ENCODE peak calls at places on chromosomes 3 and 15, in nine cellular contexts. One of them, this sample, is unnamed.

GRCh38 chr3:194870394-194871110 is 184.9 kb downstream of the FAM43A start:
- DNase-seq in ELF-1: peak
- DNase-seq in AML-193: no peak
- DNase-seq in GM12865: no peak
- DNase-seq in cardiac muscle cell: peak
- DNase-seq in cerebellum: no peak
- DNase-seq in EH: peak
- DNase-seq in NCI-H510A: no peak
- DNase-seq in ACHN: no peak
- DNase-seq in this sample: no peak

GRCh38 chr3:44584646-44585501 is at the start of gene ZNF660:
- DNase-seq in ELF-1: peak
- DNase-seq in AML-193: peak
- DNase-seq in GM12865: peak
- DNase-seq in cardiac muscle cell: peak
- DNase-seq in cerebellum: peak
- DNase-seq in EH: peak
- DNase-seq in NCI-H510A: peak
- DNase-seq in ACHN: no peak
- DNase-seq in this sample: peak

GRCh38 chr3:71495708-71496472 is 87.6 kb downstream of the FOXP1 start:
- DNase-seq in ELF-1: peak
- DNase-seq in AML-193: peak
- DNase-seq in GM12865: no peak
- DNase-seq in cardiac muscle cell: no peak
- DNase-seq in cerebellum: no peak
- DNase-seq in EH: peak
- DNase-seq in NCI-H510A: no peak
- DNase-seq in ACHN: peak
- DNase-seq in this sample: no peak

GRCh38 chr3:48415251-48415953 is 14.5 kb downstream of the PLXNB1 start:
- DNase-seq in ELF-1: no peak
- DNase-seq in AML-193: no peak
- DNase-seq in GM12865: no peak
- DNase-seq in cardiac muscle cell: no peak
- DNase-seq in cerebellum: no peak
- DNase-seq in EH: no peak
- DNase-seq in NCI-H510A: no peak
- DNase-seq in ACHN: no peak
- DNase-seq in this sample: no peak

GRCh38 chr3:30681276-30682211 is 75.1 kb downstream of the TGFBR2 start:
- DNase-seq in ELF-1: peak
- DNase-seq in AML-193: no peak
- DNase-seq in GM12865: no peak
- DNase-seq in cardiac muscle cell: no peak
- DNase-seq in cerebellum: no peak
- DNase-seq in EH: peak
- DNase-seq in NCI-H510A: no peak
- DNase-seq in ACHN: no peak
- DNase-seq in this sample: no peak

GRCh38 chr15:51134416-51135199 is 39.9 kb upstream of the TNFAIP8L3 start:
- DNase-seq in ELF-1: no peak
- DNase-seq in AML-193: no peak
- DNase-seq in GM12865: no peak
- DNase-seq in cardiac muscle cell: no peak
- DNase-seq in cerebellum: no peak
- DNase-seq in EH: no peak
- DNase-seq in NCI-H510A: no peak
- DNase-seq in ACHN: no peak
- DNase-seq in this sample: no peak

GRCh38 chr3:35183915-35184675 is 455.2 kb upstream of the ARPP21 start:
- DNase-seq in ELF-1: no peak
- DNase-seq in AML-193: no peak
- DNase-seq in GM12865: no peak
- DNase-seq in cardiac muscle cell: no peak
- DNase-seq in cerebellum: no peak
- DNase-seq in EH: no peak
- DNase-seq in NCI-H510A: no peak
- DNase-seq in ACHN: no peak
- DNase-seq in this sample: no peak

GRCh38 chr15:33234019-33234418 is 39.5 kb upstream of the FMN1 start:
- DNase-seq in ELF-1: peak
- DNase-seq in AML-193: no peak
- DNase-seq in GM12865: peak
- DNase-seq in cardiac muscle cell: peak
- DNase-seq in cerebellum: no peak
- DNase-seq in EH: peak
- DNase-seq in NCI-H510A: no peak
- DNase-seq in ACHN: peak
- DNase-seq in this sample: no peak

GRCh38 chr15:25790003-25790660 is 73.0 kb downstream of the ATP10A start:
- DNase-seq in ELF-1: no peak
- DNase-seq in AML-193: no peak
- DNase-seq in GM12865: peak
- DNase-seq in cardiac muscle cell: no peak
- DNase-seq in cerebellum: peak
- DNase-seq in EH: peak
- DNase-seq in NCI-H510A: no peak
- DNase-seq in ACHN: no peak
- DNase-seq in this sample: no peak

GRCh38 chr15:64324513-64324912 is 31.5 kb downstream of the CSNK1G1 start:
- DNase-seq in ELF-1: no peak
- DNase-seq in AML-193: no peak
- DNase-seq in GM12865: no peak
- DNase-seq in cardiac muscle cell: no peak
- DNase-seq in cerebellum: no peak
- DNase-seq in EH: no peak
- DNase-seq in NCI-H510A: no peak
- DNase-seq in ACHN: no peak
- DNase-seq in this sample: no peak

GRCh38 chr3:23600178-23600577 is 205.6 kb upstream of the UBE2E1 start:
- DNase-seq in ELF-1: no peak
- DNase-seq in AML-193: no peak
- DNase-seq in GM12865: no peak
- DNase-seq in cardiac muscle cell: no peak
- DNase-seq in cerebellum: no peak
- DNase-seq in EH: peak
- DNase-seq in NCI-H510A: no peak
- DNase-seq in ACHN: peak
- DNase-seq in this sample: no peak

GRCh38 chr3:86978111-86978528 is 12.8 kb downstream of the VGLL3 start:
- DNase-seq in ELF-1: no peak
- DNase-seq in AML-193: no peak
- DNase-seq in GM12865: no peak
- DNase-seq in cardiac muscle cell: no peak
- DNase-seq in cerebellum: no peak
- DNase-seq in EH: peak
- DNase-seq in NCI-H510A: no peak
- DNase-seq in ACHN: no peak
- DNase-seq in this sample: no peak

GRCh38 chr3:16803019-16803418 is 81.7 kb upstream of the PLCL2 start:
- DNase-seq in ELF-1: no peak
- DNase-seq in AML-193: no peak
- DNase-seq in GM12865: no peak
- DNase-seq in cardiac muscle cell: no peak
- DNase-seq in cerebellum: no peak
- DNase-seq in EH: no peak
- DNase-seq in NCI-H510A: no peak
- DNase-seq in ACHN: no peak
- DNase-seq in this sample: no peak

This sample was measured in progenitor cell of endocrine pancreas.